ENCODE peak calls at places on chromosomes 7 and 10, in six cellular contexts. P is IMR-90; S is activated CD4-positive, alpha-beta memory T cell treated with anti-CD3 and anti-CD28 coated beads, Interleukin-2, amount 10 ng/mL, durations not matched to agents 7 days and 5 days; G is NCI-H460; L is T-helper 1 cell; Z is Calu3. O is an unnamed sample.

GRCh38 chr7:116097365-116098009 is 66.9 kb upstream of the TFEC start:
- DNase-seq in S (no peak), P (peak; percentile 58), L (no peak), G (peak; percentile 31), Z (peak; percentile 36), O (no peak)

GRCh38 chr10:128009768-128010167 is 102.9 kb downstream of the PTPRE start:
- DNase-seq in G (no peak), Z (no peak), P (peak; percentile 14), S (no peak), L (no peak), O (no peak)

GRCh38 chr7:78020131-78020873 is 221.7 kb downstream of the PHTF2 start:
- DNase-seq in Z (peak; percentile 45), G (peak; percentile 70), P (peak; percentile 91), S (peak; percentile 29), L (no peak), O (peak; percentile 78)

GRCh38 chr7:157138101-157138423 is 664 bp upstream of the UBE3C start:
- DNase-seq in S (no peak), G (no peak), L (no peak), Z (no peak), P (no peak), O (no peak)

GRCh38 chr7:105309235-105310156 is 79.2 kb downstream of the SRPK2 start:
- DNase-seq in Z (no peak), P (no peak), L (no peak), S (peak; percentile 22), G (no peak), O (no peak)

GRCh38 chr10:97066877-97067555 is 118.7 kb downstream of the SLIT1 start:
- DNase-seq in Z (no peak), S (no peak), G (no peak), P (no peak), L (no peak), O (no peak)

GRCh38 chr10:31028076-31028475 is 3.6 kb downstream of the ZNF438 start:
- DNase-seq in G (no peak), S (no peak), L (no peak), Z (no peak), P (no peak), O (no peak)

GRCh38 chr7:21023841-21024502 is 237.3 kb upstream of the SP8 start:
- DNase-seq in Z (no peak), G (no peak), L (no peak), S (no peak), P (no peak), O (no peak)

GRCh38 chr10:113005380-113005779 is 55.3 kb downstream of the TCF7L2 start:
- DNase-seq in P (no peak), S (no peak), Z (no peak), G (no peak), L (no peak), O (no peak)

GRCh38 chr10:17961551-17962422 is 10.1 kb downstream of the SLC39A12 start:
- DNase-seq in S (no peak), Z (no peak), G (no peak), L (no peak), P (peak; percentile 47), O (no peak)

GRCh38 chr10:43138757-43139241 is 554 bp downstream of the CSGALNACT2 start:
- DNase-seq in S (peak; percentile 75), L (peak; percentile 52), P (peak; percentile 55), G (peak; percentile 14), Z (no peak), O (peak; percentile 39)

O was measured in HAP-1.